ENCODE peak calls at places on chromosomes 12 and 14, in four cellular contexts. X, F, D and J are unnamed samples.

GRCh38 chr12:52741378-52742195 is 35.6 kb downstream of the KRT76 start:
- DNase-seq in X (peak; percentile 39), F (peak; percentile 66), D (peak; percentile 37), J (peak; percentile 69)

GRCh38 chr14:37232907-37233481 is 35.3 kb downstream of the MIPOL1 start:
- DNase-seq in X (peak; percentile 70), F (peak; percentile 63), D (peak; percentile 33), J (peak; percentile 40)

GRCh38 chr14:67387195-67387594 is 24.8 kb downstream of the PLEK2 start:
- DNase-seq in X (no peak), F (no peak), D (no peak), J (no peak)

GRCh38 chr14:68342216-68342615 is 450.7 kb downstream of the ZFP36L1 start:
- DNase-seq in X (no peak), F (no peak), D (no peak), J (no peak)

GRCh38 chr14:66758031-66758613 is 250.2 kb downstream of the GPHN start:
- DNase-seq in X (no peak), F (no peak), D (no peak), J (no peak)

GRCh38 chr12:113044516-113044915 is 12.0 kb upstream of the DTX1 start:
- DNase-seq in X (no peak), F (no peak), D (no peak), J (no peak)

GRCh38 chr12:15035185-15035584 is 62.3 kb downstream of the PDE6H start:
- DNase-seq in X (no peak), F (no peak), D (no peak), J (no peak)

GRCh38 chr12:3010214-3010930 is 51.2 kb downstream of the TEAD4 start:
- DNase-seq in X (no peak), F (no peak), D (no peak), J (no peak)

GRCh38 chr14:80981156-80981555 is 25.7 kb downstream of the TSHR start:
- DNase-seq in X (no peak), F (no peak), D (no peak), J (no peak)

GRCh38 chr12:16389594-16389993 is 42.1 kb downstream of the MGST1 start:
- DNase-seq in X (no peak), F (no peak), D (no peak), J (peak; percentile 43)

GRCh38 chr12:68871899-68872298 is 61.1 kb downstream of the CPM start:
- DNase-seq in X (peak; percentile 11), F (peak; percentile 47), D (no peak), J (peak; percentile 68)

GRCh38 chr12:125533434-125534029 is 468.3 kb downstream of the AACS start:
- DNase-seq in X (no peak), F (peak; percentile 33), D (peak; percentile 68), J (peak; percentile 64)

GRCh38 chr12:119283315-119283714 is 51.2 kb upstream of the CCDC60 start:
- DNase-seq in X (no peak), F (no peak), D (no peak), J (no peak)
- TF ChIP-seq CTCF in X (no peak), F (no peak), D (no peak), J (no peak)

GRCh38 chr12:27431185-27431584 is 15.4 kb upstream of the SMCO2 start:
- DNase-seq in X (no peak), F (no peak), D (no peak), J (peak; percentile 66)
- TF ChIP-seq MYC in X (no peak), F (no peak), D (no peak), J (no peak)

GRCh38 chr12:43281563-43281962 is 270.4 kb downstream of the ADAMTS20 start:
- DNase-seq in X (no peak), F (no peak), D (no peak), J (no peak)

GRCh38 chr12:43283206-43283605 is 268.8 kb downstream of the ADAMTS20 start:
- DNase-seq in X (no peak), F (no peak), D (no peak), J (no peak)

GRCh38 chr12:43285248-43285647 is 266.8 kb downstream of the ADAMTS20 start:
- DNase-seq in X (peak; percentile 65), F (no peak), D (no peak), J (no peak)

GRCh38 chr12:43284441-43284840 is 267.6 kb downstream of the ADAMTS20 start:
- DNase-seq in X (no peak), F (no peak), D (no peak), J (no peak)

DNA sequence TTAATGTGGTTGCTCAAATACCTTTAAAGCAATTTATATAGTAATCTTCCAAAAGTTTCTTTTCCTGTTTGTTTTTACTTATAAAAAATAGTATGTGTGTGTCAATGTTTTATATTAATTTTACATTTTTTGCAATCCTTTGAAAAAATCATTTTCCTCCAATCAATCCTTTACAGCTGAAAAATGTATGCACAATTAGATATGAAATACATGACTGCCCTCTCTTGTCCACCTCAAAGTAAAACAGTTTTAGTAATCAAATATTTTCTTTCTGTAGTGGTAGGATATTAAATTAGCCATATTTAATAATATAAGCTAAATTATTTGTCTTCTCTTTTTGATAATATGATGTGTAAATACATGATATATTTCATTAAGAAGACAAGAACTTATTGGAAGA is 269.9 kb downstream of the ADAMTS20 start:
- DNase-seq in X (peak; percentile 72), F (peak; percentile 25), D (no peak), J (peak; percentile 23)
- TF ChIP-seq CTCF in X (no peak), F (peak; percentile 52), D (peak; percentile 3), J (no peak)

DNA sequence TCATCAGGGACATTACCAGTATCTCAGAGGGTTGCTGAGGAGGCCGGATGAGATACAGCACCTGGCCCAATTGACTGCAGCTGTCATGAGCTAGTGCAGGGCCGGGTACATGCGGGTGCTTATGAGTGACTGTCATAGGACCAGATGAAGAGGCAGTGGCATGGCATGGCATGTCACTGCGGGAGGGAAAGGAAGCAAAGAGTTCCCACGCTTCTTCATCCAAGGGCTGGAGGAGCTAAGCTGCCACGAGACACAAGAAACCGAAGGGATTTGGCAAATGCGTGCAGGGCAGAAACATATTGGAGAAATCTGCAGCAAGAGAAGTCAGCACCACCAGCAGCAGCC is 10.7 kb upstream of the GPX2 start:
- DNase-seq in X (no peak), F (no peak), D (no peak), J (no peak)
- TF ChIP-seq MYC in X (no peak), F (no peak), D (no peak), J (no peak)

GRCh38 chr12:89355243-89356068 is 3.2 kb upstream of the DUSP6 start:
- DNase-seq in X (no peak), F (no peak), D (no peak), J (peak; percentile 36)
- TF ChIP-seq CTCF in X (no peak), F (no peak), D (no peak), J (peak; percentile 3)

GRCh38 chr12:76882367-76882766 is 3.5 kb upstream of the CSRP2 start:
- DNase-seq in X (no peak), F (no peak), D (no peak), J (no peak)

GRCh38 chr12:76881152-76881551 is 2.3 kb upstream of the CSRP2 start:
- DNase-seq in X (no peak), F (no peak), D (no peak), J (no peak)

GRCh38 chr12:76880156-76881023 is 1.6 kb upstream of the CSRP2 start:
- DNase-seq in X (peak; percentile 29), F (no peak), D (no peak), J (no peak)

GRCh38 chr12:76883826-76884225 is 5.0 kb upstream of the CSRP2 start:
- DNase-seq in X (no peak), F (no peak), D (no peak), J (no peak)

GRCh38 chr12:76883151-76883550 is 4.3 kb upstream of the CSRP2 start:
- DNase-seq in X (no peak), F (no peak), D (no peak), J (no peak)
- TF ChIP-seq MYC in X (no peak), F (no peak), D (no peak), J (no peak)

GRCh38 chr12:55729592-55730446 is 1.0 kb upstream of the CD63 start:
- DNase-seq in X (peak; percentile 88), F (peak; percentile 91), D (peak; percentile 79), J (peak; percentile 95)
- TF ChIP-seq CTCF in X (no peak), F (peak; percentile 6), D (no peak), J (peak; percentile 42)

GRCh38 chr14:100859781-100860180 is 33.9 kb downstream of the MEG3 start:
- DNase-seq in X (no peak), F (no peak), D (no peak), J (no peak)
- TF ChIP-seq MYC in X (no peak), F (no peak), D (no peak), J (no peak)

DNA sequence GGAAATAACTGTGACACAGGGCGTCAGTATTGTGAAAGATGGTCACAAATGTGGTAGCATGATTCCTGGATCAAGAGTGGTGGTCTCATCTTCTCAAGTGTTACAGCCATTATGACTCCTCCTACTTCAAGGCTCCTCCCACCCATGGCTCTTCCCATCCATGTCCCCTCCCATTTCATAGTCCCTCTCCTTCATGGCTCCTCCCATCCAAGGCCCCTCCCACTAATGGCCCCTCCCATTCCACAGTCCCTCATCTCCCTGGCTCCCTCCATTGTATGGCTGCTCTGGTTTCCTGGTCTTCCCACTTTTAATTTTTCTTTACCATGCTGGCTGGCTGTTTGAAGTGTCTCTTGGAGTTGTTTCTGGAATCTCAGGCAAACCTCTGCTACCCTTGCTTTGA is 1375.2 kb upstream of the TMEM132C start:
- DNase-seq in X (no peak), F (peak; percentile 13), D (peak; percentile 85), J (peak; percentile 6)
- TF ChIP-seq CTCF in X (no peak), F (no peak), D (no peak), J (no peak)

DNA sequence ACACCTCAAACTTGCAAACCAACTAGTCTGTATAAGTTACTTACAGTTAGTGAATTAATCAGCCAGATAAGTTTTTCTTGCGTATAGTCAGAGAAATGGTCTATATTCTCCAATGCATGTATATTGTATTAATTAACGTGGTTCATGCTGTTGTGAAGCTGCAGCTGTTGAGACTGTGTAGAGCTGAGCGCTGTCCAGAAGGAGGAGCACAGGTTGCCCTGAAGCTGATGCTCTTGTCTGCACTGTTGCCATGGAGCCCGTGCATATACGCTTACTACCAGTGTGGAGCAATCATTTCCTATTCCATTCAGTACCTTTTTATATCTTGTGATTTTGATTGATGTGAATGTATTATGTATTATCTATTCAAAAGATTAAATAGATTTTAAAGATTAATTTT is 74.3 kb upstream of the ARID2 start:
- DNase-seq in X (no peak), F (peak; percentile 52), D (no peak), J (peak; percentile 41)
- TF ChIP-seq MYC in X (no peak), F (no peak), D (no peak), J (no peak)